ENCODE peak calls at places on chromosomes 4 and X, in seven cellular contexts. Q is HepG2, T is H1, Z is HCT116, W is GM12878, A is SK-N-SH, U is K562. S is an unnamed sample.
A peak's percentile ranks its signal among the peaks of the same experiment; 100 is the strongest.

GRCh38 chr4:931194-931959 is 739 bp downstream of the GAK start:
- DNase-seq in U (no peak), T (no peak), Q (peak; percentile 9), A (peak; percentile 55), W (no peak), Z (no peak), S (no peak)

GRCh38 chr4:182507808-182508207 is 264.6 kb downstream of the TENM3 start:
- DNase-seq in A (no peak), T (no peak), Z (no peak), Q (no peak), W (no peak), U (no peak), S (no peak)

GRCh38 chrX:33014086-33014485 is 197.3 kb downstream of the DMD start:
- DNase-seq in Z (no peak), Q (no peak), U (no peak), T (no peak), A (no peak), W (no peak), S (no peak)

GRCh38 chr4:172858731-172859230 is 309.8 kb upstream of the GALNT7 start:
- DNase-seq in A (no peak), T (no peak), Q (no peak), Z (no peak), W (no peak), U (no peak), S (no peak)

GRCh38 chrX:2351999-2352995 is 148.5 kb downstream of the DHRSX start:
- DNase-seq in W (no peak), Q (no peak), T (no peak), U (peak; percentile 40), A (no peak), Z (no peak), S (no peak)

GRCh38 chr4:83582289-83582756 is 46.4 kb downstream of the GPAT3 start:
- DNase-seq in T (no peak), W (no peak), A (no peak), Q (no peak), Z (no peak), U (no peak), S (no peak)

GRCh38 chrX:40474205-40474626 is 106.6 kb upstream of the ATP6AP2 start:
- DNase-seq in U (no peak), Q (peak; percentile 20), A (peak; percentile 66), T (peak; percentile 68), Z (no peak), W (no peak), S (peak; percentile 92)

GRCh38 chr4:174521800-174522182 is 497 bp downstream of the HPGD start:
- DNase-seq in U (no peak), A (peak; percentile 19), W (no peak), Z (no peak), T (no peak), Q (no peak), S (no peak)

GRCh38 chrX:13759152-13759718 is 24.7 kb downstream of the OFD1 start:
- DNase-seq in Q (no peak), W (peak; percentile 70), T (no peak), Z (no peak), A (no peak), U (no peak), S (no peak)

GRCh38 chrX:145818522-145819075 is 970 bp downstream of the SLITRK2 start:
- DNase-seq in W (no peak), Z (no peak), A (no peak), U (no peak), T (no peak), Q (no peak), S (no peak)
- H3K4me3 ChIP-seq in W (no peak overlapping the region), Z (no peak overlapping the region), A (no peak overlapping the region), U (no peak overlapping the region), T (peak overlapping the region; percentile 38), Q (no peak overlapping the region), S (peak overlapping the region; percentile 36)

DNA sequence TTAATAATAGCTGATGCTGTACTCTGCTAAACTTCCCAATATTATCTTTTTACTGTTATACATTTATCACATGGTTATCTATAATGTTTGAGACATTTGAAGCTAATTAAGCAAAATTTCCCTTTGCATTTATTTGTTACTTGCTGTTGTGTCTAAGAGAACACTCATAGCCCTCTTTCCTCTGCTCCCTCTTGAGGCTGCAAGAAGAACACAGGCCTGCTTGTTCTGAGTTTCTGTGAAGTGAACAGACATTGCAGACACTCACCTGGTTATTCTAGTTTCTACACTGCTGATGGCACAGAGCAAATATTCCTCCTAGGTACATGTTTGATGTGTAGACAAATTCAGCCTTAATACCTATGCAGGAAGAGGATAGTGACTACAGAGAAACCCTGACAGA is 367.8 kb downstream of the GASK1B start:
- DNase-seq in T (no peak), A (no peak), U (no peak), W (no peak), Q (peak; percentile 34), Z (peak; percentile 8), S (no peak)
- TF ChIP-seq YY1 in T (no peak), A (no peak), U (no peak), W (no peak), Q (no peak), Z (no peak), S (no peak)

DNA sequence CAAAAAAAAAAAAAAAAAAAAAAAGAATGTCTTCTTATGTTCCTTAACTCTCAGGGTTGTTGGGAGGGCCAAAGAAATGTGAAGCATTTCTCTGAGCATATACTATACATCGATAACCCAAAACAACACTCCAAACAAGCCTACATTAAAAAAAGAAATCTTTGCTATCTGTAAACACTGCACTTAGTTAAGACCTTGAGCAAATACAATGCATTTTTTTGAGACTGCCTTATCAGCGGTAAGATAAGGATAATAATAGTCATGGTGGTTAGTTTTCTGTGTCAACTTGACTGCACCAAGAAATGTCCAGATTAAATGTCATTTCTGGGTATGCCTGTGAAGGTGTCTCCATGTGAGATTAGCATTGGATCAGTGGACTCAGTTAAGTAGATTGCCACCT is 541.9 kb downstream of the PACRGL start:
- DNase-seq in T (no peak), A (no peak), U (no peak), Q (peak; percentile 2), Z (no peak), W (no peak), S (no peak)
- H3K4me3 ChIP-seq in T (no peak overlapping the region), A (no peak overlapping the region), U (no peak overlapping the region), Q (no peak overlapping the region), Z (no peak overlapping the region), W (no peak overlapping the region), S (no peak overlapping the region)

GRCh38 chr4:79467246-79467932 is 59.4 kb upstream of the GK2 start:
- DNase-seq in Q (no peak), A (no peak), W (no peak), T (no peak), U (no peak), Z (no peak), S (no peak)
- TF ChIP-seq YY1 in Q (no peak), A (no peak), W (no peak), T (no peak), U (no peak), Z (no peak), S (no peak)

GRCh38 chr4:15416357-15417327 is 11.2 kb upstream of the C1QTNF7 start:
- DNase-seq in U (no peak), W (no peak), A (no peak), Q (no peak), Z (no peak), T (no peak), S (no peak)
- H3K4me3 ChIP-seq in U (no peak overlapping the region), W (no peak overlapping the region), A (no peak overlapping the region), Q (no peak overlapping the region), Z (no peak overlapping the region), T (no peak overlapping the region), S (no peak overlapping the region)

DNA sequence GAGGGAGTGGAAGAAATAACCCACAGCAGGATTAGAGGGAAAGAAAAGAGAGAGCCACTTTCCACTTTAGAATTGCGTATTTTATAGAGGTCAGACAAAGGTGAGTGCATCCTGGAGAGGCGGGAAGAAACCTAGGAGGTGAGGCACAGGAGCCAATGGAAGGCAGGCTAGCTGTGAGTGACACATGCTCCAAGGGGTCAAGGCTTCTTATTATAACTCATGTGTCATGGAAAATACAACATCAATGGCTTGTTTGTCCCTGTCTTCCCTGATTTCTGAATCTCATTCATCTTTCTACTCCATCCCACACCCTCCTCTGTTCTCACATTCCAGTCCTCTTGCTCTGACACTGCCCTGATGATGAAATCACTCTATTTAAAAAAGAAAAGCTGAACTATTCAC is 14.4 kb downstream of the ANXA3 start:
- DNase-seq in Q (peak; percentile 92), U (no peak), W (no peak), Z (peak; percentile 92), A (no peak), T (no peak), S (no peak)
- TF ChIP-seq YY1 in Q (no peak), U (no peak), W (no peak), Z (peak; percentile 18), A (no peak), T (no peak), S (no peak)

S was measured in NT2/D1.